ENCODE peak calls at places on chromosomes 13 and 19, in five cellular contexts. H is Peyer's patch, X is heart left ventricle, R is Caco-2, W is pancreas. A is an unnamed sample.
A peak's percentile ranks its signal among the peaks of the same experiment; 100 is the strongest.

GRCh38 chr13:95267662-95268369 is 33.4 kb downstream of the ABCC4 start:
- DNase-seq in H (no peak), X (no peak), R (peak; percentile 53), W (no peak), A (no peak)

GRCh38 chr13:113672002-113672651 is 5.1 kb downstream of the GRK1 start:
- DNase-seq in H (no peak), X (no peak), R (peak; percentile 22), W (no peak), A (no peak)

GRCh38 chr19:28715157-28715556 is 497.8 kb downstream of the UQCRFS1 start:
- DNase-seq in H (no peak), X (no peak), R (no peak), W (no peak), A (no peak)

GRCh38 chr13:112061367-112062046 is 5.4 kb upstream of the SOX1 start:
- DNase-seq in H (no peak), X (no peak), R (no peak), W (no peak), A (no peak)

GRCh38 chr13:98778749-98779148 is 26.3 kb upstream of the SLC15A1 start:
- DNase-seq in H (no peak), X (no peak), R (no peak), W (no peak), A (no peak)

GRCh38 chr13:106836186-106836802 is 268.4 kb upstream of the ARGLU1 start:
- DNase-seq in H (no peak), X (no peak), R (no peak), W (no peak), A (no peak)

GRCh38 chr19:53908106-53908932 is 759 bp upstream of the CACNG7 start:
- DNase-seq in H (no peak), X (peak; percentile 43), R (no peak), W (peak; percentile 17), A (no peak)

GRCh38 chr13:66159526-66159925 is 1070.6 kb downstream of the PCDH9 start:
- DNase-seq in H (no peak), X (no peak), R (no peak), W (no peak), A (no peak)

GRCh38 chr13:33865945-33866344 is 48.0 kb downstream of the RFC3 start:
- DNase-seq in H (no peak), X (no peak), R (no peak), W (no peak), A (no peak)

GRCh38 chr19:48992571-48993174 is 436 bp downstream of the GYS1 start:
- DNase-seq in H (no peak), X (peak; percentile 48), R (peak; percentile 48), W (peak; percentile 28), A (no peak)

GRCh38 chr19:56261145-56261544 is 11.4 kb upstream of the EDDM13 start:
- DNase-seq in H (no peak), X (no peak), R (no peak), W (no peak), A (no peak)

GRCh38 chr19:44748426-44749254 is at the start of gene BCL3:
- DNase-seq in H (peak; percentile 91), X (peak; percentile 91), R (peak; percentile 77), W (peak; percentile 80), A (peak; percentile 77)

GRCh38 chr19:4278926-4279529 is at the start of gene SHD:
- DNase-seq in H (no peak), X (no peak), R (no peak), W (no peak), A (no peak)

GRCh38 chr13:21124853-21125252 is 51.5 kb downstream of the SKA3 start:
- DNase-seq in H (no peak), X (no peak), R (no peak), W (no peak), A (no peak)

GRCh38 chr13:82165396-82166174 is 1716.7 kb downstream of the SLITRK1 start:
- DNase-seq in H (no peak), X (no peak), R (no peak), W (no peak), A (no peak)

GRCh38 chr19:19259741-19260140 is 13.4 kb downstream of the TM6SF2 start:
- DNase-seq in H (no peak), X (no peak), R (no peak), W (no peak), A (no peak)

GRCh38 chr19:34171539-34171876 is 796 bp upstream of the LSM14A start:
- DNase-seq in H (no peak), X (no peak), R (no peak), W (no peak), A (no peak)

GRCh38 chr13:61084983-61085382 is 330.7 kb downstream of the PCDH20 start:
- DNase-seq in H (no peak), X (no peak), R (no peak), W (no peak), A (no peak)

GRCh38 chr19:30366282-30366681 is 5.9 kb upstream of the ZNF536 start:
- DNase-seq in H (no peak), X (no peak), R (no peak), W (no peak), A (no peak)

GRCh38 chr19:38845374-38846024 is 4.3 kb downstream of the HNRNPL start:
- DNase-seq in H (no peak), X (no peak), R (no peak), W (no peak), A (no peak)

GRCh38 chr19:1929051-1929742 is 11.8 kb upstream of the CSNK1G2 start:
- DNase-seq in H (peak; percentile 90), X (peak; percentile 73), R (peak; percentile 77), W (peak; percentile 61), A (peak; percentile 77)

GRCh38 chr19:34416021-34416545 is 11.9 kb downstream of the PDCD2L start:
- DNase-seq in H (no peak), X (no peak), R (no peak), W (no peak), A (no peak)

GRCh38 chr19:13056052-13056660 is 46.5 kb downstream of the LYL1 start:
- DNase-seq in H (peak; percentile 79), X (peak; percentile 66), R (no peak), W (no peak), A (no peak)

GRCh38 chr19:45280471-45280961 is 29.4 kb downstream of the MARK4 start:
- DNase-seq in H (no peak), X (no peak), R (no peak), W (no peak), A (no peak)

GRCh38 chr13:95480131-95480545 is 72.4 kb upstream of the CLDN10 start:
- DNase-seq in H (no peak), X (peak; percentile 35), R (no peak), W (no peak), A (no peak)

GRCh38 chr19:19507354-19507753 is 8.0 kb downstream of the TSSK6 start:
- DNase-seq in H (no peak), X (no peak), R (no peak), W (no peak), A (no peak)

GRCh38 chr19:49746206-49746958 is 16.7 kb downstream of the TSKS start:
- DNase-seq in H (no peak), X (peak; percentile 69), R (peak; percentile 59), W (no peak), A (peak; percentile 43)

GRCh38 chr19:1672769-1673644 is 20.6 kb upstream of the TCF3 start:
- DNase-seq in H (peak; percentile 39), X (no peak), R (no peak), W (no peak), A (no peak)

GRCh38 chr13:84844473-84844872 is 954.7 kb downstream of the SLITRK6 start:
- DNase-seq in H (no peak), X (no peak), R (no peak), W (no peak), A (no peak)

GRCh38 chr13:94967183-94968039 is 255.1 kb upstream of the SOX21 start:
- DNase-seq in H (peak; percentile 49), X (no peak), R (no peak), W (no peak), A (no peak)

GRCh38 chr19:37413243-37414084 is 42.6 kb downstream of the ZNF527 start:
- DNase-seq in H (no peak), X (no peak), R (no peak), W (no peak), A (no peak)

GRCh38 chr19:37412700-37413099 is 41.8 kb downstream of the ZNF527 start:
- DNase-seq in H (no peak), X (no peak), R (no peak), W (no peak), A (no peak)
- H3K9me3 ChIP-seq in H (peaks cover 16% of the 10 kb centered on the region), X (peaks cover 100% of the 10 kb centered on the region), R (peaks cover 54% of the 10 kb centered on the region), W (no peaks in the 10 kb centered on the region), A (peaks cover 30% of the 10 kb centered on the region)

GRCh38 chr19:52069653-52070052 is 21.0 kb upstream of the ZNF432 start:
- DNase-seq in H (no peak), X (no peak), R (no peak), W (no peak), A (no peak)

GRCh38 chr19:52065399-52065798 is 16.8 kb upstream of the ZNF432 start:
- DNase-seq in H (no peak), X (no peak), R (no peak), W (no peak), A (no peak)

GRCh38 chr19:52070496-52070895 is 21.9 kb upstream of the ZNF432 start:
- DNase-seq in H (no peak), X (no peak), R (no peak), W (no peak), A (no peak)

GRCh38 chr19:52066258-52066866 is 17.7 kb upstream of the ZNF432 start:
- DNase-seq in H (no peak), X (no peak), R (no peak), W (no peak), A (no peak)
- H3K9me3 ChIP-seq in H (peaks cover 17% of the 10 kb centered on the region), X (peaks cover 100% of the 10 kb centered on the region), R (peaks cover 74% of the 10 kb centered on the region), W (peaks cover 3% of the 10 kb centered on the region), A (peaks cover 69% of the 10 kb centered on the region)

GRCh38 chr13:97026759-97027555 is 32.7 kb upstream of the OXGR1 start:
- DNase-seq in H (no peak), X (no peak), R (no peak), W (no peak), A (no peak)

GRCh38 chr13:97028441-97029299 is 34.4 kb upstream of the OXGR1 start:
- DNase-seq in H (no peak), X (no peak), R (peak; percentile 49), W (peak; percentile 32), A (peak; percentile 14)

GRCh38 chr13:97030705-97031452 is 36.6 kb upstream of the OXGR1 start:
- DNase-seq in H (no peak), X (no peak), R (no peak), W (no peak), A (no peak)
- H3K9me3 ChIP-seq in H (no peaks in the 10 kb centered on the region), X (peaks cover 8% of the 10 kb centered on the region), R (no peaks in the 10 kb centered on the region), W (no peaks in the 10 kb centered on the region), A (no peaks in the 10 kb centered on the region)

GRCh38 chr19:24002256-24002945 is 84.6 kb upstream of the ZNF254 start:
- DNase-seq in H (no peak), X (no peak), R (no peak), W (no peak), A (no peak)
- H3K9me3 ChIP-seq in H (no peaks in the 10 kb centered on the region), X (peaks cover 10% of the 10 kb centered on the region), R (no peaks in the 10 kb centered on the region), W (no peaks in the 10 kb centered on the region), A (no peaks in the 10 kb centered on the region)

GRCh38 chr13:75072368-75072767 is 409.6 kb downstream of the TBC1D4 start:
- DNase-seq in H (no peak), X (no peak), R (no peak), W (no peak), A (no peak)
- H3K9me3 ChIP-seq in H (no peaks in the 10 kb centered on the region), X (no peaks in the 10 kb centered on the region), R (no peaks in the 10 kb centered on the region), W (no peaks in the 10 kb centered on the region), A (no peaks in the 10 kb centered on the region)

GRCh38 chr19:11950312-11950711 is 14.5 kb upstream of the ZNF763 start:
- DNase-seq in H (no peak), X (no peak), R (no peak), W (no peak), A (no peak)
- H3K9me3 ChIP-seq in H (peaks cover 34% of the 10 kb centered on the region), X (peaks cover 97% of the 10 kb centered on the region), R (peaks cover 21% of the 10 kb centered on the region), W (no peaks in the 10 kb centered on the region), A (peaks cover 56% of the 10 kb centered on the region)

GRCh38 chr19:9407827-9408226 is 27.5 kb downstream of the ZNF266 start:
- DNase-seq in H (no peak), X (no peak), R (no peak), W (no peak), A (no peak)
- H3K9me3 ChIP-seq in H (peaks cover 6% of the 10 kb centered on the region), X (peaks cover 71% of the 10 kb centered on the region), R (peaks cover 10% of the 10 kb centered on the region), W (no peaks in the 10 kb centered on the region), A (peaks cover 39% of the 10 kb centered on the region)

A was measured in T-helper 17 cell.